ENCODE peak calls at places on chromosomes 1 and 21, in four cellular contexts. V is upper lobe of left lung, E is K562, S is GM12878. P is an unnamed sample. For H3K4me1, the result is how much of the 10 kb centered on the place peaks cover.

GRCh38 chr1:12636098-12636950 is 7.6 kb upstream of the AADACL4 start:
- ATAC-seq in V (no peak), E (no peak), S (no peak), P (peak)

GRCh38 chr21:38249256-38249655 is 7.5 kb upstream of the KCNJ15 start:
- ATAC-seq in V (no peak), E (no peak), S (peak), P (no peak)

GRCh38 chr1:167474191-167474641 is 44.1 kb downstream of the CD247 start:
- ATAC-seq in V (no peak), E (no peak), S (no peak), P (no peak)

GRCh38 chr1:24503870-24504523 is 1.4 kb downstream of the RCAN3 start:
- ATAC-seq in V (no peak), E (no peak), S (no peak), P (no peak)

GRCh38 chr1:184517130-184517529 is 130.3 kb downstream of the C1orf21 start:
- ATAC-seq in V (no peak), E (no peak), S (no peak), P (no peak)

GRCh38 chr1:76289692-76290091 is 215.1 kb downstream of the ST6GALNAC3 start:
- ATAC-seq in V (no peak), E (no peak), S (no peak), P (no peak)

GRCh38 chr1:34108711-34109110 is 56.3 kb downstream of the CSMD2 start:
- ATAC-seq in V (no peak), E (no peak), S (no peak), P (no peak)

GRCh38 chr1:25616932-25617625 is 488 bp downstream of the MAN1C1 start:
- ATAC-seq in V (no peak), E (peak), S (no peak), P (peak)

GRCh38 chr1:109792056-109792831 is 28.5 kb upstream of the EPS8L3 start:
- ATAC-seq in V (no peak), E (peak), S (no peak), P (peak)

GRCh38 chr1:4486408-4487120 is 167.8 kb upstream of the AJAP1 start:
- ATAC-seq in V (no peak), E (no peak), S (no peak), P (no peak)

GRCh38 chr1:162285149-162285561 is 91.5 kb downstream of the SPATA46 start:
- ATAC-seq in V (peak), E (no peak), S (no peak), P (no peak)

GRCh38 chr1:235286667-235287066 is 41.3 kb downstream of the ARID4B start:
- ATAC-seq in V (no peak), E (no peak), S (no peak), P (no peak)

GRCh38 chr1:45769261-45769932 is 18.9 kb upstream of the IPP start:
- ATAC-seq in V (no peak), E (peak), S (peak), P (no peak)

GRCh38 chr21:14482165-14482564 is 64.0 kb downstream of the SAMSN1 start:
- ATAC-seq in V (peak), E (no peak), S (peak), P (peak)

GRCh38 chr1:212738330-212738729 is 38.7 kb upstream of the BATF3 start:
- ATAC-seq in V (no peak), E (peak), S (no peak), P (no peak)

GRCh38 chr1:112762541-112763141 is 47.5 kb upstream of the PPM1J start:
- ATAC-seq in V (no peak), E (no peak), S (peak), P (no peak)

GRCh38 chr1:12525311-12526181 is 92.5 kb downstream of the DHRS3 start:
- ATAC-seq in V (peak), E (no peak), S (no peak), P (peak)

GRCh38 chr1:205077158-205077933 is 6.9 kb downstream of the TMEM81 start:
- ATAC-seq in V (no peak), E (no peak), S (no peak), P (no peak)

GRCh38 chr1:30444850-30445249 is 278.5 kb downstream of the MATN1 start:
- ATAC-seq in V (no peak), E (no peak), S (no peak), P (no peak)

GRCh38 chr21:36549470-36549869 is 69.5 kb upstream of the CLDN14 start:
- ATAC-seq in V (no peak), E (no peak), S (no peak), P (no peak)

GRCh38 chr1:50342525-50342924 is 80.7 kb downstream of the DMRTA2 start:
- ATAC-seq in V (no peak), E (no peak), S (no peak), P (no peak)

GRCh38 chr1:7988576-7988975 is 27.1 kb downstream of the PARK7 start:
- ATAC-seq in V (no peak), E (no peak), S (peak), P (no peak)

GRCh38 chr1:14996133-14997050 is 157.2 kb upstream of the TMEM51 start:
- ATAC-seq in V (peak), E (peak), S (no peak), P (peak)

GRCh38 chr1:84689514-84690396 is 506 bp downstream of the SSX2IP start:
- ATAC-seq in V (peak), E (peak), S (peak), P (peak)

GRCh38 chr1:26771643-26772321 is 16.0 kb upstream of the PIGV start:
- ATAC-seq in V (peak), E (peak), S (peak), P (peak)

GRCh38 chr1:71184410-71184809 is 103.6 kb upstream of the ZRANB2 start:
- ATAC-seq in V (no peak), E (no peak), S (no peak), P (no peak)

GRCh38 chr1:63362073-63362472 is 5.4 kb upstream of the ALG6 start:
- ATAC-seq in V (no peak), E (no peak), S (no peak), P (no peak)

GRCh38 chr1:121546830-121547680 is 362.3 kb downstream of the SRGAP2C start:
- ATAC-seq in V (peak), E (no peak), S (no peak), P (peak)

GRCh38 chr1:1529936-1530335 is 10.5 kb downstream of the TMEM240 start:
- ATAC-seq in V (no peak), E (no peak), S (no peak), P (no peak)

DNA sequence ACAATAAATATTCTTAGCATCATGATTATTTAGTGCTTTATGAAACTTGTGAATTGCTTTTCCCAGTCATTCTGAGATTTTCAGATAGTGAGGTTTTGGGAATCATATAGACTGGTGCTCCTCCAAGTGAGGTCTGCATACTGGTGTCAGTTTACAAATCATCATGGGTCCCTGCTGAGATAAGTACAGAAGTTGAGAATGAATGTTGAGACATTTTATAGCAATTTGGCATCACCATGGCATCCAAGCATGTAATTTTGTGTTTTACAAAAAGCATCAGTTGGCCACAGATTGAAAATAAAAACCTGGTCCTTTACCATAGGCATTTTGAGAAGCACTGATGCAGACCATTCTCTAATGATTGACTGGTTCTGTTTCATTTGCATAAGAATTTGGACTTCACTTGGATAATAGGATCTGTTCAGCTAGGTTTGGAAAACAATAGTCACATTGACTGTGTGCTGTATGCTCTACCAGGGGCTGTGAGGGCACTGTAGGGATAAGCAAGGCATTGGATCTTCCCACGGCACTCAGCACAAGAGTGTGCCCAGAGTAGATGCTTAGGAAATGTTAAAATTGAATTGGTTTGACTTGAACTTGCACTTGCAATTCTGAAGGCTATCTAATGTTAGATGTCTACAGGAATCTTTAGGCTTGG is 79.0 kb upstream of the JUN start:
- ATAC-seq in V (no peak), E (no peak), S (no peak), P (no peak)
- TF ChIP-seq EP300 in V (no peak), E (no peak), S (no peak), P (no peak)

DNA sequence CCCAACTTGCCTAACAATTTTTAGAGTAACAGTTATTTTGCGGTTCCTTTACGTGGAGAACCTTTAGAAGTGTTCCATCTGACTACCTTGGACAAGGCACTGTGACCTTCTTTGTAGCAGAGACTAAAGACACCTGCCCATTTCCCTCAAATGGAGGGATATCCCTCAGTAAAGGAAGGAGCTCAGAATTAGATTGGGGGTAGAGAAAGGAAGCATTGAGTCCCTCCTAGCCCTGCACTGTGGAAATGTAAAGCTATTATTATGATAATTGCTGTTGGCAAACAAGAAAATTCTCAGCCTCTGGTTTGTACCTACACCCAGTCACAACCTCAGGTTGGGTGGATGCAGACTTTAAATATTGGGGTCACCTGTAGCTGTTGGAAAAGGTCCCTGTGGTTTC is 72.6 kb upstream of the MACF1 start:
- ATAC-seq in V (no peak), E (no peak), S (no peak), P (no peak)
- H3K4me1 ChIP-seq in V (half or more), E (under half), S (under half), P (under half)

GRCh38 chr1:91884459-91885290 is 1.3 kb downstream of the TGFBR3 start:
- ATAC-seq in V (no peak), E (peak), S (peak), P (no peak)

GRCh38 chr1:91883470-91883869 is 2.5 kb downstream of the TGFBR3 start:
- ATAC-seq in V (no peak), E (no peak), S (peak), P (no peak)

GRCh38 chr1:91885331-91885715 is 628 bp downstream of the TGFBR3 start:
- ATAC-seq in V (peak), E (peak), S (peak), P (peak)

GRCh38 chr1:91889717-91890459 is 3.9 kb upstream of the TGFBR3 start:
- ATAC-seq in V (no peak), E (no peak), S (no peak), P (no peak)

GRCh38 chr1:91885716-91886506 is at the start of gene TGFBR3:
- ATAC-seq in V (peak), E (peak), S (peak), P (peak)
- TF ChIP-seq EP300 in V (peak), E (no peak), S (no peak), P (no peak)

GRCh38 chr1:22845536-22845935 is 127.1 kb downstream of the LACTBL1 start:
- ATAC-seq in V (no peak), E (no peak), S (no peak), P (no peak)

GRCh38 chr1:22847709-22848108 is 125.0 kb downstream of the LACTBL1 start:
- ATAC-seq in V (no peak), E (no peak), S (no peak), P (no peak)

GRCh38 chr1:22846453-22846852 is 126.2 kb downstream of the LACTBL1 start:
- ATAC-seq in V (peak), E (no peak), S (no peak), P (no peak)

GRCh38 chr1:22848374-22848773 is 124.3 kb downstream of the LACTBL1 start:
- ATAC-seq in V (no peak), E (no peak), S (no peak), P (no peak)

DNA sequence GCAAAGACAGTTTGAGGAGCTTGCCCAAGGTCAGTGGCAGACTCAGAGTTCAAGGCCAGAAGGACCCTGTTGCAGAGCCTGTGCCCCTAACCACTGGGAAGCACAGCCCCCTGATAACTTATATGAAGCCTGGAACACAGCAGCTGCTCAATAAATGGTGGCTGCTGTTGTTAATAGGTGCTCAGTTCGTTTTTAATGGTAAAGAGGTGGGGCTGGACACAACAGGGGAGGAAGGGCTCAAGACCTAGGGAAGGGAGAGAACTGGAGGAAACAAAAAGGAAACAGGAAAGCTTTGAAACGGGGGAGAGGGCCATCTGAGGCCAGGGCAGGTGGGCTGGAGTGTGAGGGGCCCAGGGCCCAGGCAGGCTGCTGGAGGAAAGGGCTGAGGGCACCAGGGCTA is 125.4 kb downstream of the LACTBL1 start:
- ATAC-seq in V (no peak), E (no peak), S (no peak), P (no peak)
- H3K4me1 ChIP-seq in V (under half), E (under half), S (under half), P (under half)

GRCh38 chr21:46459024-46459355 is 299 bp downstream of the DIP2A start:
- ATAC-seq in V (no peak), E (no peak), S (no peak), P (no peak)

GRCh38 chr21:46459356-46460112 is 843 bp downstream of the DIP2A start:
- ATAC-seq in V (no peak), E (peak), S (no peak), P (no peak)

GRCh38 chr21:46457801-46458314 is 833 bp upstream of the DIP2A start:
- ATAC-seq in V (peak), E (peak), S (peak), P (peak)

GRCh38 chr21:46456750-46457149 is 1.9 kb upstream of the DIP2A start:
- ATAC-seq in V (no peak), E (no peak), S (no peak), P (no peak)

DNA sequence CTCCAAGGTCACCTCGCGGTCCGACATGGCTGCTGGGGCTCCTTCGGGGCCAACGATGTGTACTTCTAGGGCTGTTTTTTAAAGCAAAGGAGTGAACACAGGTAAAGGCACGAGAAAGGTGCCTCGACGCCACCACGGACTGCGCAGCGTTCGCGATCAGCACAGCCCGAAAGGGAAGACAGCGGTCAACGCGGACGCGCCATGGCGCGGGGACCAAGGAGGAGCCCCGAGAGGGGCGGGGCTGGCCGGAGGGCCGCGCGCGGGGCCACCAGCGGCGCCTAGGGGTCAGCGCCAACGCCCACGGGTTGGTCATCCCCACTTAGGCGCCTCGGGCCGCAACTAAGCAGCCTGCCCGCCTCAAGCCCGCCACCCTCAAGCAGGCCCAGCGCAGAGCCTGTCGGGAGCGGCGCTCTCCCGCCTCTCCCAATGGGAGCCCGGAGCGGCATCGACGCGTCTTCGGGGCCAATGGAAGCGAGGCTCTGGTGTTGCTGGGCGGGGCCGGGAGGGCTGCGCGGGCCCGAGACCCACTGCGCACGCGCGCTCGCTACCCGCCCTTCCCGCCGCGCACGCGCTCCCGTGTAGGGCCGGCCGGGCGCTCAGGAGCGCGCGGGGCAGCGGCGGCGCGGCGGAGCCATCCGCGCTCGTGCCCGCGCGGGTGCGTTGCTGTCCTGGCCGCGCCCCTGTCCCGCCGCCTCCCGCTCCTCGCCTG is at the start of gene DIP2A:
- ATAC-seq in V (peak), E (peak), S (peak), P (peak)
- TF ChIP-seq EP300 in V (peak), E (peak), S (no peak), P (no peak)

GRCh38 chr1:40628903-40629292 is 36.6 kb downstream of the RIMS3 start:
- ATAC-seq in V (no peak), E (no peak), S (peak), P (no peak)
- H3K4me1 ChIP-seq in V (under half), E (under half), S (under half), P (under half)

DNA sequence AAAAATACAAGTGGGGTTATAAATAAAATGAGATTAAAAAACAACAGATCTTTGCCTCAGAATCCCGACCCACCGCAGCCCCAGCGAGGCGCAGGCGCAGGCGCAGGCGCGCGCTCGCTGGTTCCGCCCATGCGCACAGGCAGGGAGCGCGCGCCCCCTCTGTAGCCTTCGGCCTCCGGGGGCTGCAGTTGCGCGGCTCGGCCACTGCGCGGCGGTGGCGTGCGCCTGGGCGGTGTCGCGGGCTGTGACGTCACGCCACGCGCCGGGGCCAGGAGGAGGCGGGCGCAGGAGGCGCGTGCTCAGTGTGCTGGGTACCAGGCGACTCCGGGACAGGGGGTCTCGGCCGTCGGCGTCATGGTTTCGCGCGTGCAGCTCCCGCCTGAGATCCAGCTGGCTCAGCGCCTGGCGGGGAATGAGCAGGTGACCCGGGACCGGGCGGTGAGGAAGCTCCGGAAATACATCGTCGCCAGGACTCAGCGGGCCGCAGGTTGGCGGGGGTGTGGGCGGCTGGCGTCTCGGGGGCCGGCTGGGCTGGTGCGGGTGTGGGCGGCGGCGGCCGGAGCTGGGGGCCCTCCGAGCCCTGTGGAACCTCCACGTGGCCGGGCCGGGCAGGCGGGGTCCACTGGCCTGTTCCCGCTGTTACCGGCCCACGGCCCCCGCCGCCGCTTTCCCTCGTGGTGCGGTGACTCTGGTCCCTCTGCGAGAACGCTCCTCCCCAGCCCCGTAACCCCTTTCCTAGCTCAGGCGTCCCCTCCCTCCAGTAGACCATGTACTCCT is at the start of gene RRP1:
- ATAC-seq in V (peak), E (peak), S (peak), P (peak)
- TF ChIP-seq EP300 in V (peak), E (no peak), S (peak), P (no peak)

DNA sequence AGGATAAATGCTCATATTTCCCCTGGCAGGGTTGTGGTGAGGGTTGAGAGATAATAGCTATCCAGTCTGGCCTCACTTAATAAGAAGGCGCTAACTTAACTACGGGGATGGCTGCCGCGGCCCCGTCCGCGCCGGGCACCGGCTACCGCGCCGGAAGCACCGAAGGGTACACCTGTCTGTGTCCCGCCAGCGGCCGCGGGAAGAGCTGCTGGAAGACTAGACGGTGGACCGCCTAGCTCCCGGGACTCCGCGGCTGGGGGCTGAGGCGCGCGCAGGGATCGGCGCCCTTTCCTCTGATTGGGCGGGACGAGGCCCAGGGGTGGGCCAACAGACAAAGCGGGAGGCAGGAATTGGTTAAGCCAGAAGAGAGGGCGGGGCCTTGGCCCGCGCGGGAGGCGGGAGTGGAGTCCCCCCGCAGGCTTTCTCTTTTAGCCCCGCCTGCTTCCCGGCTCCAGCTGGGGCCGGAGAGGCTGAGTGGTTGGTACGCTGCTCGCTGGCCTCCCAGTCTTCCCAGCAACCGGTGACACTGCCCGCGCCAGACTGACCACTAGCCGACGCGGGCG is at the start of gene ZNF672:
- ATAC-seq in V (peak), E (peak), S (peak), P (peak)
- H3K4me1 ChIP-seq in V (under half), E (under half), S (under half), P (under half)

GRCh38 chr1:200075938-200076546 is 48.5 kb downstream of the NR5A2 start:
- ATAC-seq in V (no peak), E (no peak), S (no peak), P (peak)
- TF ChIP-seq EP300 in V (peak), E (no peak), S (no peak), P (no peak)